ENCODE peak calls at places on chromosomes 6 and 20, in six cellular contexts. G is fibroblast of mammary gland, I is GM13977, N is PC-9, R is A549, S is BE2C. H is an unnamed sample.

GRCh38 chr6:164825386-164825785 is 484.0 kb downstream of the C6orf118 start:
- DNase-seq in R (no peak), G (no peak), S (no peak), I (no peak), N (no peak), H (no peak)

GRCh38 chr6:156846845-156847599 is 69.8 kb downstream of the ARID1B start:
- DNase-seq in G (no peak), N (no peak), I (no peak), R (no peak), S (no peak), H (no peak)

GRCh38 chr6:3500262-3501001 is 43.6 kb upstream of the SLC22A23 start:
- DNase-seq in N (peak; percentile 93), I (no peak), G (peak; percentile 95), R (no peak), S (no peak), H (no peak)

GRCh38 chr6:36349240-36349639 is 12.6 kb upstream of the BNIP5 start:
- DNase-seq in I (no peak), S (peak; percentile 68), R (no peak), G (no peak), N (no peak), H (no peak)

GRCh38 chr20:33927703-33928102 is 66.0 kb upstream of the RALY start:
- DNase-seq in R (no peak), N (no peak), I (no peak), S (peak; percentile 72), G (no peak), H (no peak)

GRCh38 chr20:25314497-25315417 is 66.9 kb downstream of the PYGB start:
- DNase-seq in S (no peak), N (peak; percentile 39), I (no peak), G (no peak), R (peak; percentile 58), H (no peak)

GRCh38 chr6:164579035-164579434 is 730.4 kb downstream of the C6orf118 start:
- DNase-seq in I (no peak), R (no peak), N (no peak), G (no peak), S (no peak), H (no peak)

GRCh38 chr20:56689318-56689717 is 60.2 kb downstream of the TFAP2C start:
- DNase-seq in I (no peak), R (no peak), G (peak; percentile 84), S (no peak), N (peak; percentile 98), H (peak; percentile 82)

GRCh38 chr20:45545754-45546453 is 1.3 kb downstream of the EPPIN start:
- DNase-seq in R (peak; percentile 26), S (no peak), I (no peak), G (peak; percentile 58), N (no peak), H (peak; percentile 54)

GRCh38 chr6:137218473-137218916 is 690 bp downstream of the IFNGR1 start:
- DNase-seq in N (peak; percentile 96), G (peak; percentile 76), R (no peak), S (peak; percentile 27), I (no peak), H (peak; percentile 37)

DNA sequence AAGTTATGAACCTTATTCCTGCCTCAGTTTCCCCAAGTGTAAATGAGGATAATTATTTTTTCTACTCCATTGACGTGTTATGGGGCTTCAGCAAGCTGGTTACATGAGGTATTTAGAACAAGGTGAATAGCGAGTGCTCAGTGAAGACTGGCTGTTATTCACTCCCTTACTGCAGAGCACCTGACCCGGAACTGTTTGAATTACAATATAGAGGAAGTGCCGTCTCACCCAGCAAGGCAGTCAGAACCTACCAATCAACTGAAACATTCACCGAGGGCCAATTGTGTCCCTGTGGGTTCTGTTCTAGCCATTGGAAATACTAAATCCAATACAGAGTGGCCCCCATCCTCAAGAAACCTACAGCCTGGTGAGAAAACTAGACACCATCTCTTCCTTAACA is 216.9 kb downstream of the UST start:
- DNase-seq in S (no peak), N (no peak), I (no peak), R (no peak), G (no peak), H (no peak)
- TF ChIP-seq CTCF in S (no peak), N (no peak), I (no peak), R (no peak), G (no peak), H (no peak)

GRCh38 chr6:161569071-161569470 is 295.2 kb upstream of the AGPAT4 start:
- DNase-seq in R (no peak), G (no peak), I (no peak), S (no peak), N (no peak), H (no peak)

GRCh38 chr6:161561938-161562337 is 288.1 kb upstream of the AGPAT4 start:
- DNase-seq in R (no peak), S (no peak), I (no peak), G (no peak), N (no peak), H (no peak)

DNA sequence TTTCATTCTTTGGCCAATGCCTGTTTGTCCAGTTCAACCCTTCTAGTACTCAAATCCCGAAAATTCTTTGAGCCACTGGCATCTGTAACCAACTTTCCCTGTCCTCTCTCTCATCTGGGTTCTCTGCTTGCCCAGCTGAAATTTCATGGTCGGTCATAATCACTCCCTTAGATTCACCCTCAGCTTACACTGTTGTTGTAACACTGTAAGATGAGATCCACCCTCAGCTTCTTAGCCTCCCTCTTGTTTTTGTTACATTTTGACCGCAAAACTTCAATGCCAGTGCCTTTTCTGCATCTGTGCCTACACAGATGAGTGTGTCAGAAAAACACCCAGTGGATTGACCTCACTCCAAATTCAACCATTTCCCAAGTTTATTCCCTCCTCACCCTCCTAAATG is 291.1 kb upstream of the AGPAT4 start:
- DNase-seq in G (no peak), I (no peak), N (no peak), R (no peak), S (no peak), H (no peak)
- TF ChIP-seq CTCF in G (no peak), I (no peak), N (no peak), R (no peak), S (no peak), H (no peak)

GRCh38 chr20:49677777-49678758 is 35.6 kb downstream of the B4GALT5 start:
- DNase-seq in N (peak; percentile 75), I (no peak), S (peak; percentile 72), G (no peak), R (no peak), H (no peak)
- TF ChIP-seq CTCF in N (no peak), I (no peak), S (no peak), G (no peak), R (no peak), H (no peak)

DNA sequence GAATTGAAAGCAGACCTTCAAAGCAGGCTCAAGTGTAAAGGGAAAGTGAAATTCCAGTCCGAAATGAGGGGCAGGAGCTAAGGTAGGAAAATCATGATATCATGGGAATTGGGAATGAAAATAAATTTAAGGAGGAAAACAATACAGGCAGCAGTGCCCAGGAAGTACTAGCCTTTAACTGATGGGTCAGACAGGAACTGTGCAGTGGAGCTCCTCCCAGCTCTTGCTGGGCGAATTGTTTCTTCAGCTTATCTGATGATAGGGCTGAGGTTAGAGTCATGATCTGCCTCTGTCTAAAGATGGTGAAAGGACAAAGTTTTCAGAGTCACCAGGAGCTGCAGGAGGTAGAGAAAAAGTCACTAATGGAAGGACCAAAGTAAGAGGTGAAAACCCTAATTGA is 457.9 kb upstream of the PTCHD4 start:
- DNase-seq in G (no peak), R (no peak), S (no peak), N (no peak), I (no peak), H (no peak)
- TF ChIP-seq CTCF in G (no peak), R (no peak), S (no peak), N (no peak), I (no peak), H (no peak)

DNA sequence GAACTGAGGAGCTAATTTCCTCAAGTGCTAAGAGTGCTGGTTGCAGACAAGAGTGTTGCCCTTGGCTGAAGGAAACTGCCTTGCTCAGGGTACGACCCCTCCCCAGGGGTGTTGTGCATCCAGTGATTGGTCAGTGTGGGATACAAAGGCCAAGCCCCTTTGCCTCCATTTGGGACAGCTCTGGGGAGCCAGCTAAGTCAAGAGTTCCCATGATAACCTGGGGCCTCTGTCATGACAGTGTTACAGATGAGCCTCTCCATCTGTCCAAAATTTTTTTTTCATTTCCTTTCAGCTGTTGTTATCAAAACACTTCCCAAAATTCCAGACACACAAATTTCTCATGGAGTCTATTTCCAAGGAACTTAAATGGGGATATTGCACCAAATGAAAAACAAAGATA is 93.3 kb downstream of the HS3ST5 start:
- DNase-seq in S (no peak), R (no peak), G (no peak), N (no peak), I (no peak), H (no peak)
- TF ChIP-seq CTCF in S (no peak), R (no peak), G (no peak), N (no peak), I (no peak), H (no peak)

DNA sequence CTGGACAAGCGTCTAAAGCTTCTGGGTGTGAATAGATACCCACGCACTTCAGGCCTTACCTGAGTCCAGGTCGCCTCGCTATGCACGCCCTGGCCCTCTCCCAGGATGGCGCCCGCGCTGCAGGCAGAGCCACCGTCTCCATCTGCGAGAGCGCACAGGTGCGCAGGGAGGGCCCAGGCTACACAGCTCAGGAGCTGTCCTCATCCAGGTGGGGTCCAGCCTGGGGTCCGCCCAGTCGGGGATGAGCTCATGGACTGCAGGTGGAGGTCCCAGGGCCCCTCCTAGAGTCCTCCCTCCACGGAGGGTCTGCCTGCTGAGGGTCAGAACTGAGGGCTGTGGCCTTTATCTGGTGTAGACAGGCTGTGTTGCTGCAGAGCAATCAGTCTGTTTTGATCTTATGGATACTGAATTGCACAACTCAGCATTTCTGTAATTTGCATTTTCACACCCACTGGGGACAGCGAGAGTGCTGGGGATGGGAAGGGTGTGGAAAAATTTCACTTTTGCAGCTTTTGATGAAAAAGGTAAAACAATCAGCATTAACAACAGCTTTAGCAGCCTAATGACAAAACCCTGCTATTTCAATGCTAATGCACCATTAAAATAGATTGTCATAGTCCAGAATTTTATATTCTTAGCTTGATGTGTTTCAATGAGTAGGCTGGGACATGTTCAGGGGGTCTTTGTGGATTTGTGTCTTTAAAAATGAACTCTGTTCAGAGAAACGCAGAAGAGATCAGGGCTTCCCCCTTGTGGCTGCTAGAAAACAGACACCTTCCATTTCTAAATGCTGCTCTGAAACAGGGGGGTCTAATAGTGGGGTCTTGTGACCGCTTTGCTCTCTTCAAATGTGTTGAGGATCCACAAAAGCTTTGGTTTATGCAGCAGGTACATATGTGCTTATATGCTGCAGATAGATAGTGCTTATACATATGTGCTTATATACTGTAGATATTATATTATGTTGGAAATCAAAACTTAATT is 77.8 kb upstream of the PHACTR3 start:
- DNase-seq in G (no peak), I (no peak), R (peak; percentile 17), N (no peak), S (no peak), H (peak; percentile 2)
- TF ChIP-seq CTCF in G (no peak), I (peak; percentile 22), R (no peak), N (peak; percentile 49), S (peak; percentile 63), H (peak; percentile 40)

DNA sequence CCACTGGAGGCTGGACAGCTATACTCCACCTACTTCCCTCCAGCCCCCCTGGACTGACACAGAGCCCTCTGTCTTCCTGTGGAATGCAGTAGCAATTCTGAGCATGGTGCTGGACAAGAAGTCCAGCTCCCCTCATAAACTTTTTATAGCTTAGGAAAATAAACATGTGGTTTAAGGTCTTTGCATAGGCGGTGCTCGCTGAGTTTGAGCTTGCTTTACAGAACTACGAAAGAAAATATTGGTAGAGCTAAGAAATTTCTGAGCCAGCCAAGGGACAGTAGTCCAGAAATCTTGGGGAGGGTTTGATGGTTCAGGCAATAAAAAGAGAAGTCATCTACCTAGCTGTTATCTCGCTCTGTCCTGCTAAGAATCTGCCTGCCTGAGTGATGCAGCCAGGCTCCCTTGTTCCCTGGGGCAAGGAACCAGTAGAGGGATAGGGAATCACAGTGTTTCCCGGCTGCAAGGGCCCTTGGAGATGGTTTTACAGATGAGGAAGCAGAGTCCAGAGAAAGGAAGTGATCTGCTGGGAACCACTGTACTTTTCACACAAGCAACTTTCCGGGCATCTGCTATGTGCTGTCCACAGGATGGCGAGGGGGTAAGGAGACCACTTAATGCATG is 343.4 kb downstream of the CDC5L start:
- DNase-seq in S (no peak), G (no peak), I (no peak), N (no peak), R (no peak), H (no peak)
- TF ChIP-seq CTCF in S (no peak), G (no peak), I (no peak), N (no peak), R (no peak), H (no peak)